ENCODE peak calls at places on chromosomes 1 and 21, in four cellular contexts. E is PC-3, J is astrocyte of the cerebellum, P is AG10803. S is an unnamed sample.

GRCh38 chr21:45901061-45901690 is 80.4 kb upstream of the COL6A1 start:
- DNase-seq in J (no peak), P (no peak), E (no peak), S (no peak)

GRCh38 chr1:1842360-1843146 is 48.3 kb downstream of the GNB1 start:
- DNase-seq in E (no peak), J (no peak), P (no peak), S (no peak)

GRCh38 chr1:209895709-209896108 is 42.3 kb upstream of the SYT14 start:
- DNase-seq in J (no peak), P (peak), E (peak), S (no peak)

GRCh38 chr1:215114154-215114933 is 31.8 kb downstream of the KCNK2 start:
- DNase-seq in J (peak), E (peak), P (peak), S (peak)

GRCh38 chr21:41168391-41169257 is 664 bp downstream of the BACE2 start:
- DNase-seq in J (peak), E (peak), P (peak), S (no peak)

GRCh38 chr21:33155457-33155856 is 74.3 kb upstream of the IFNAR2 start:
- DNase-seq in P (no peak), E (no peak), J (no peak), S (no peak)

GRCh38 chr1:107976431-107977215 is 11.6 kb upstream of the VAV3 start:
- DNase-seq in P (no peak), E (no peak), J (peak), S (no peak)

GRCh38 chr1:153649867-153650235 is 8.7 kb upstream of the SNAPIN start:
- DNase-seq in J (no peak), P (no peak), E (peak), S (no peak)

GRCh38 chr1:180908084-180908765 is 4.5 kb upstream of the KIAA1614 start:
- DNase-seq in J (no peak), P (no peak), E (no peak), S (no peak)

GRCh38 chr21:42006765-42007164 is 3.4 kb downstream of the ZBTB21 start:
- DNase-seq in E (no peak), J (no peak), P (no peak), S (no peak)

GRCh38 chr1:32894019-32894600 is 7.1 kb downstream of the TMEM54 start:
- DNase-seq in E (no peak), J (no peak), P (no peak), S (no peak)

GRCh38 chr1:11944358-11944981 is 10.0 kb downstream of the PLOD1 start:
- DNase-seq in E (no peak), P (no peak), J (no peak), S (no peak)

GRCh38 chr1:233907139-233907538 is 2.7 kb downstream of the SLC35F3 start:
- DNase-seq in P (no peak), J (no peak), E (peak), S (no peak)

GRCh38 chr1:207631137-207631536 is 13.8 kb upstream of the CR1L start:
- DNase-seq in J (no peak), E (no peak), P (no peak), S (no peak)

GRCh38 chr21:9755611-9756010 is 765.8 kb upstream of the TPTE start:
- DNase-seq in P (no peak), E (no peak), J (no peak), S (no peak)

GRCh38 chr1:228363686-228364067 is 43.0 kb downstream of the TRIM11 start:
- DNase-seq in P (no peak), J (no peak), E (no peak), S (no peak)

DNA sequence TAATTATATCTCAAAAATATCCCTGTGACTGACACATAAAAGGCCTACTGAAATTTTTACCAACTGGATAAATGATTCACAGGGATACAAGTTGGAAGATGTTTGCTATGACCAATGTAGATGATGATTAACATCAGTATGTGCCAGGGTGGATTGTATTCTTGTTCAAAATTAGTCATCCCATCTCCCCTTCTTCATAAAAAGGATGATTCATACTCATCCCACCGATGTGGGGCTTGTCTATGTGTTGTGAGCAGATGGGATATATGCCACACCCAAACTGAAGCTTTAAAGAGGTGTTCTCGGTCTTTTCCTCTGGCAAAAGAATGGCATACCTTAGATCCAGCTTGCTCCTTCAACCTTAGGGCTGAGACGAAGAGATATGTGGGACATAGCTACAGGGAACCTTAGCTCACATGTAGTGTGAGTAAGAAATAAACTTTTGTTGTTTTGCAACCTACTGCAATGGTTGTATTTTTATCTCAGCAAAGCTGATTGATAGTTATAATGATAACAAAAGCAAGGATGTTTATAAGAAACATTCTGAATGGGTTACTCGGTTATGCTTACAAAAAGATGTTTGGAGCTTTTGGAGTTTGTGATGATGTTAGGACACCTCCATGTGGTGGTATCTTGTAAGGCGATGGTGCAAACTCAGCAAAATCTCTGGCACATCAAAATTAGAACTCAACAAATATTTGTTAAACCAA is 29.4 kb downstream of the SPATA17 start:
- DNase-seq in J (peak), E (peak), P (peak), S (peak)
- TF ChIP-seq CTCF in J (peak), E (peak), P (peak), S (peak)

GRCh38 chr1:198072177-198072576 is 84.6 kb upstream of the NEK7 start:
- DNase-seq in P (peak), J (no peak), E (peak), S (no peak)
- TF ChIP-seq CTCF in P (peak), J (peak), E (peak), S (no peak)

DNA sequence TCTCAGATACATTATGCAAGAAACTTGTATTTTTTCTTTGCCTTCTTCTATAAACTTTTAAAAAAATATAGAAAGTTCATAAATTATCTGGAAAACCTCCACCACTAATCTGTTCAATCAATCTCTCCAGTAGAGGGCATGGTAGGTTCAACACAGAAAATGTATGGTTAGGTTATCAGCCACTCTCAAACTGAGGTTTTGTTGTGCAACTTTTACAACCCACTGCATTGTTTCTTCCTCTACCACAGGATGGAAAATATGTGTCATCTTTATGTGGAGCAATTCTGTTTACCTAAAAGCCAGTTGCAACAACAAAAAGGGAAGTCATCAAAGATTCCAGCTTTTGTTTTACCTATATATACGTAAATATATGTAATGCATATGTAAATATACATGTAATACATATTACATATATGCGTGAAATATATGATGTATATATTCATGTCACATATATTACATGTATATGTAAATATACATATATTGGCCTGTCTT is 3.0 kb upstream of the RGS2 start:
- DNase-seq in E (peak), P (peak), J (peak), S (peak)
- TF ChIP-seq CTCF in E (peak), P (peak), J (peak), S (peak)

DNA sequence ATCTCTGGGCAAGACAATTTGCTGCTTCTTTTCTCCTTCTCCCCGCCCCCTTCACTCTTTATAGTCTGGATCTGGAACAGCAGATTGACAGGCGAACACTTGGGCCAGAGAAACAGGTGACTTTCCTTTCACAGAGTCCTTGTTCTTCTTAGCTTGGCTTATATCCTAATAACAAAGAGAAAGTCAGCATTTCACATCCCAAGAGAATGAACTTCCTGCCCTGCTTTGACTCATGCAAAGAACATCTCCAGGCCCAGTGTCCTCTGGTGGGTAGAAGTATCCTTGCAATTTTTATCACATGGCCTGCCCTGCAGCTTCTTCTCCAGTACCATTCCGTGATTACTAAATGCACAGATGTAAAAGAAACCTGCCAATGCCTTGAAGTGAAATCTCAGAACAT is 764.4 kb downstream of the ADGRL2 start:
- DNase-seq in J (peak), P (peak), E (peak), S (peak)
- TF ChIP-seq CTCF in J (peak), P (peak), E (no peak), S (peak)